ENCODE peak calls at places on chromosomes 4 and X, in seven cellular contexts. One of them, this sample, is unnamed.

GRCh38 chrX:26295425-26295824 is 79.5 kb downstream of the MAGEB5 start:
- DNase-seq in NCI-H146: no peak
- DNase-seq in activated gamma-delta T cell treated with anti-CD3 and anti-CD28 coated beads, Interleukin-2, amount 50 U/mL, for 16 hours: no peak
- DNase-seq in nucleus accumbens: no peak
- DNase-seq in stimulated activated CD4-positive, alpha-beta T cell treated with anti-CD3 and anti-CD28 coated beads, Interleukin-4, amount 100 ng/mL, for 4 hours: no peak
- DNase-seq in small intestine: no peak
- DNase-seq in activated naive CD4-positive, alpha-beta T cell treated with Interleukin-2 at 50 U/mL for 16 hours: no peak
- DNase-seq in this sample: no peak

GRCh38 chr4:67725981-67726380 is 25.0 kb upstream of the UBA6 start:
- DNase-seq in NCI-H146: no peak
- DNase-seq in activated gamma-delta T cell treated with anti-CD3 and anti-CD28 coated beads, Interleukin-2, amount 50 U/mL, for 16 hours: no peak
- DNase-seq in nucleus accumbens: no peak
- DNase-seq in stimulated activated CD4-positive, alpha-beta T cell treated with anti-CD3 and anti-CD28 coated beads, Interleukin-4, amount 100 ng/mL, for 4 hours: no peak
- DNase-seq in small intestine: no peak
- DNase-seq in activated naive CD4-positive, alpha-beta T cell treated with Interleukin-2 at 50 U/mL for 16 hours: no peak
- DNase-seq in this sample: no peak

GRCh38 chr4:915595-915994 is 16.5 kb downstream of the GAK start:
- DNase-seq in NCI-H146: no peak
- DNase-seq in activated gamma-delta T cell treated with anti-CD3 and anti-CD28 coated beads, Interleukin-2, amount 50 U/mL, for 16 hours: no peak
- DNase-seq in nucleus accumbens: no peak
- DNase-seq in stimulated activated CD4-positive, alpha-beta T cell treated with anti-CD3 and anti-CD28 coated beads, Interleukin-4, amount 100 ng/mL, for 4 hours: no peak
- DNase-seq in small intestine: no peak
- DNase-seq in activated naive CD4-positive, alpha-beta T cell treated with Interleukin-2 at 50 U/mL for 16 hours: no peak
- DNase-seq in this sample: peak; percentile 39

GRCh38 chr4:127870688-127871087 is 10.0 kb upstream of the PLK4 start:
- DNase-seq in NCI-H146: no peak
- DNase-seq in activated gamma-delta T cell treated with anti-CD3 and anti-CD28 coated beads, Interleukin-2, amount 50 U/mL, for 16 hours: no peak
- DNase-seq in nucleus accumbens: no peak
- DNase-seq in stimulated activated CD4-positive, alpha-beta T cell treated with anti-CD3 and anti-CD28 coated beads, Interleukin-4, amount 100 ng/mL, for 4 hours: no peak
- DNase-seq in small intestine: no peak
- DNase-seq in activated naive CD4-positive, alpha-beta T cell treated with Interleukin-2 at 50 U/mL for 16 hours: no peak
- DNase-seq in this sample: no peak

GRCh38 chr4:139743027-139743426 is 77.4 kb downstream of the MGST2 start:
- DNase-seq in NCI-H146: no peak
- DNase-seq in activated gamma-delta T cell treated with anti-CD3 and anti-CD28 coated beads, Interleukin-2, amount 50 U/mL, for 16 hours: no peak
- DNase-seq in nucleus accumbens: no peak
- DNase-seq in stimulated activated CD4-positive, alpha-beta T cell treated with anti-CD3 and anti-CD28 coated beads, Interleukin-4, amount 100 ng/mL, for 4 hours: no peak
- DNase-seq in small intestine: no peak
- DNase-seq in activated naive CD4-positive, alpha-beta T cell treated with Interleukin-2 at 50 U/mL for 16 hours: no peak
- DNase-seq in this sample: no peak

GRCh38 chr4:129446074-129446473 is 350.1 kb downstream of the C4orf33 start:
- DNase-seq in NCI-H146: no peak
- DNase-seq in activated gamma-delta T cell treated with anti-CD3 and anti-CD28 coated beads, Interleukin-2, amount 50 U/mL, for 16 hours: no peak
- DNase-seq in nucleus accumbens: no peak
- DNase-seq in stimulated activated CD4-positive, alpha-beta T cell treated with anti-CD3 and anti-CD28 coated beads, Interleukin-4, amount 100 ng/mL, for 4 hours: no peak
- DNase-seq in small intestine: no peak
- DNase-seq in activated naive CD4-positive, alpha-beta T cell treated with Interleukin-2 at 50 U/mL for 16 hours: no peak
- DNase-seq in this sample: no peak

GRCh38 chr4:119646347-119647071 is 17.9 kb upstream of the PDE5A start:
- DNase-seq in NCI-H146: no peak
- DNase-seq in activated gamma-delta T cell treated with anti-CD3 and anti-CD28 coated beads, Interleukin-2, amount 50 U/mL, for 16 hours: no peak
- DNase-seq in nucleus accumbens: no peak
- DNase-seq in stimulated activated CD4-positive, alpha-beta T cell treated with anti-CD3 and anti-CD28 coated beads, Interleukin-4, amount 100 ng/mL, for 4 hours: no peak
- DNase-seq in small intestine: no peak
- DNase-seq in activated naive CD4-positive, alpha-beta T cell treated with Interleukin-2 at 50 U/mL for 16 hours: no peak
- DNase-seq in this sample: no peak

GRCh38 chr4:76554630-76555029 is 119.6 kb downstream of the SHROOM3 start:
- DNase-seq in NCI-H146: no peak
- DNase-seq in activated gamma-delta T cell treated with anti-CD3 and anti-CD28 coated beads, Interleukin-2, amount 50 U/mL, for 16 hours: no peak
- DNase-seq in nucleus accumbens: no peak
- DNase-seq in stimulated activated CD4-positive, alpha-beta T cell treated with anti-CD3 and anti-CD28 coated beads, Interleukin-4, amount 100 ng/mL, for 4 hours: no peak
- DNase-seq in small intestine: no peak
- DNase-seq in activated naive CD4-positive, alpha-beta T cell treated with Interleukin-2 at 50 U/mL for 16 hours: no peak
- DNase-seq in this sample: no peak

GRCh38 chr4:184955636-184956035 is 62.7 kb upstream of the HELT start:
- DNase-seq in NCI-H146: no peak
- DNase-seq in activated gamma-delta T cell treated with anti-CD3 and anti-CD28 coated beads, Interleukin-2, amount 50 U/mL, for 16 hours: no peak
- DNase-seq in nucleus accumbens: no peak
- DNase-seq in stimulated activated CD4-positive, alpha-beta T cell treated with anti-CD3 and anti-CD28 coated beads, Interleukin-4, amount 100 ng/mL, for 4 hours: no peak
- DNase-seq in small intestine: no peak
- DNase-seq in activated naive CD4-positive, alpha-beta T cell treated with Interleukin-2 at 50 U/mL for 16 hours: no peak
- DNase-seq in this sample: no peak

GRCh38 chr4:188372856-188373255 is 233.6 kb downstream of the TRIML1 start:
- DNase-seq in NCI-H146: no peak
- DNase-seq in activated gamma-delta T cell treated with anti-CD3 and anti-CD28 coated beads, Interleukin-2, amount 50 U/mL, for 16 hours: no peak
- DNase-seq in nucleus accumbens: no peak
- DNase-seq in stimulated activated CD4-positive, alpha-beta T cell treated with anti-CD3 and anti-CD28 coated beads, Interleukin-4, amount 100 ng/mL, for 4 hours: no peak
- DNase-seq in small intestine: no peak
- DNase-seq in activated naive CD4-positive, alpha-beta T cell treated with Interleukin-2 at 50 U/mL for 16 hours: no peak
- DNase-seq in this sample: no peak

GRCh38 chr4:174036111-174036510 is 247.4 kb downstream of the FBXO8 start:
- DNase-seq in NCI-H146: peak; percentile 56
- DNase-seq in activated gamma-delta T cell treated with anti-CD3 and anti-CD28 coated beads, Interleukin-2, amount 50 U/mL, for 16 hours: no peak
- DNase-seq in nucleus accumbens: no peak
- DNase-seq in stimulated activated CD4-positive, alpha-beta T cell treated with anti-CD3 and anti-CD28 coated beads, Interleukin-4, amount 100 ng/mL, for 4 hours: no peak
- DNase-seq in small intestine: no peak
- DNase-seq in activated naive CD4-positive, alpha-beta T cell treated with Interleukin-2 at 50 U/mL for 16 hours: no peak
- DNase-seq in this sample: no peak

GRCh38 chr4:3416821-3417221 is 24.9 kb upstream of the HGFAC start:
- DNase-seq in NCI-H146: no peak
- DNase-seq in activated gamma-delta T cell treated with anti-CD3 and anti-CD28 coated beads, Interleukin-2, amount 50 U/mL, for 16 hours: no peak
- DNase-seq in nucleus accumbens: no peak
- DNase-seq in stimulated activated CD4-positive, alpha-beta T cell treated with anti-CD3 and anti-CD28 coated beads, Interleukin-4, amount 100 ng/mL, for 4 hours: no peak
- DNase-seq in small intestine: no peak
- DNase-seq in activated naive CD4-positive, alpha-beta T cell treated with Interleukin-2 at 50 U/mL for 16 hours: no peak
- DNase-seq in this sample: peak; percentile 54

GRCh38 chr4:77127837-77128621 is 29.0 kb upstream of the CCNG2 start:
- DNase-seq in NCI-H146: no peak
- DNase-seq in activated gamma-delta T cell treated with anti-CD3 and anti-CD28 coated beads, Interleukin-2, amount 50 U/mL, for 16 hours: no peak
- DNase-seq in nucleus accumbens: no peak
- DNase-seq in stimulated activated CD4-positive, alpha-beta T cell treated with anti-CD3 and anti-CD28 coated beads, Interleukin-4, amount 100 ng/mL, for 4 hours: no peak
- DNase-seq in small intestine: peak; percentile 53
- DNase-seq in activated naive CD4-positive, alpha-beta T cell treated with Interleukin-2 at 50 U/mL for 16 hours: no peak
- DNase-seq in this sample: no peak

GRCh38 chrX:44947995-44948394 is 75.0 kb downstream of the KDM6A start:
- DNase-seq in NCI-H146: no peak
- DNase-seq in activated gamma-delta T cell treated with anti-CD3 and anti-CD28 coated beads, Interleukin-2, amount 50 U/mL, for 16 hours: no peak
- DNase-seq in nucleus accumbens: no peak
- DNase-seq in stimulated activated CD4-positive, alpha-beta T cell treated with anti-CD3 and anti-CD28 coated beads, Interleukin-4, amount 100 ng/mL, for 4 hours: no peak
- DNase-seq in small intestine: no peak
- DNase-seq in activated naive CD4-positive, alpha-beta T cell treated with Interleukin-2 at 50 U/mL for 16 hours: no peak
- DNase-seq in this sample: no peak

GRCh38 chr4:11175374-11175773 is 253.3 kb downstream of the HS3ST1 start:
- DNase-seq in NCI-H146: no peak
- DNase-seq in activated gamma-delta T cell treated with anti-CD3 and anti-CD28 coated beads, Interleukin-2, amount 50 U/mL, for 16 hours: no peak
- DNase-seq in nucleus accumbens: no peak
- DNase-seq in stimulated activated CD4-positive, alpha-beta T cell treated with anti-CD3 and anti-CD28 coated beads, Interleukin-4, amount 100 ng/mL, for 4 hours: no peak
- DNase-seq in small intestine: no peak
- DNase-seq in activated naive CD4-positive, alpha-beta T cell treated with Interleukin-2 at 50 U/mL for 16 hours: no peak
- DNase-seq in this sample: no peak

GRCh38 chr4:2413821-2414610 is 4.4 kb downstream of the ZFYVE28 start:
- DNase-seq in NCI-H146: no peak
- DNase-seq in activated gamma-delta T cell treated with anti-CD3 and anti-CD28 coated beads, Interleukin-2, amount 50 U/mL, for 16 hours: no peak
- DNase-seq in nucleus accumbens: no peak
- DNase-seq in stimulated activated CD4-positive, alpha-beta T cell treated with anti-CD3 and anti-CD28 coated beads, Interleukin-4, amount 100 ng/mL, for 4 hours: peak; percentile 26
- DNase-seq in small intestine: peak; percentile 92
- DNase-seq in activated naive CD4-positive, alpha-beta T cell treated with Interleukin-2 at 50 U/mL for 16 hours: peak; percentile 41
- DNase-seq in this sample: peak; percentile 78

GRCh38 chr4:111362891-111363290 is 740.0 kb upstream of the PITX2 start:
- DNase-seq in NCI-H146: no peak
- DNase-seq in activated gamma-delta T cell treated with anti-CD3 and anti-CD28 coated beads, Interleukin-2, amount 50 U/mL, for 16 hours: no peak
- DNase-seq in nucleus accumbens: no peak
- DNase-seq in stimulated activated CD4-positive, alpha-beta T cell treated with anti-CD3 and anti-CD28 coated beads, Interleukin-4, amount 100 ng/mL, for 4 hours: no peak
- DNase-seq in small intestine: no peak
- DNase-seq in activated naive CD4-positive, alpha-beta T cell treated with Interleukin-2 at 50 U/mL for 16 hours: no peak
- DNase-seq in this sample: no peak

GRCh38 chrX:80879143-80879542 is 69.5 kb upstream of the BRWD3 start:
- DNase-seq in NCI-H146: peak; percentile 38
- DNase-seq in activated gamma-delta T cell treated with anti-CD3 and anti-CD28 coated beads, Interleukin-2, amount 50 U/mL, for 16 hours: no peak
- DNase-seq in nucleus accumbens: no peak
- DNase-seq in stimulated activated CD4-positive, alpha-beta T cell treated with anti-CD3 and anti-CD28 coated beads, Interleukin-4, amount 100 ng/mL, for 4 hours: no peak
- DNase-seq in small intestine: peak; percentile 8
- DNase-seq in activated naive CD4-positive, alpha-beta T cell treated with Interleukin-2 at 50 U/mL for 16 hours: no peak
- DNase-seq in this sample: no peak

GRCh38 chr4:78560296-78560963 is 8.9 kb downstream of the ANXA3 start:
- DNase-seq in NCI-H146: no peak
- DNase-seq in activated gamma-delta T cell treated with anti-CD3 and anti-CD28 coated beads, Interleukin-2, amount 50 U/mL, for 16 hours: no peak
- DNase-seq in nucleus accumbens: no peak
- DNase-seq in stimulated activated CD4-positive, alpha-beta T cell treated with anti-CD3 and anti-CD28 coated beads, Interleukin-4, amount 100 ng/mL, for 4 hours: no peak
- DNase-seq in small intestine: peak; percentile 65
- DNase-seq in activated naive CD4-positive, alpha-beta T cell treated with Interleukin-2 at 50 U/mL for 16 hours: no peak
- DNase-seq in this sample: no peak

This sample was measured in activated effector memory CD4-positive, alpha-beta T cell treated with anti-CD3 and anti-CD28 coated beads, Interleukin-2, amount 50 U/mL, for 16 hours.